ENCODE peak calls at places on chromosomes 1 and 21, in seven cellular contexts. U is activated naive CD8-positive, alpha-beta T cell treated with anti-CD3 and anti-CD28 coated beads, Interleukin-2, amount 10 ng/mL, durations not matched to agents 7 days and 5 days; Z is Jurkat, Clone E6-1; G is T-cell; W is GM06990; K is EL; F is GM23338. L is an unnamed sample.
A peak's percentile ranks its signal among the peaks of the same experiment; 100 is the strongest.

GRCh38 chr1:44237721-44238457 is 24.6 kb downstream of the DMAP1 start:
- DNase-seq in U (peak; percentile 69), Z (peak; percentile 32), G (peak; percentile 30), W (peak; percentile 62), K (peak; percentile 84), F (peak; percentile 93), L (no peak)

GRCh38 chr1:24329797-24330543 is 10.8 kb downstream of the GRHL3 start:
- DNase-seq in U (no peak), Z (no peak), G (no peak), W (no peak), K (peak; percentile 65), F (no peak), L (no peak)

GRCh38 chr1:88462481-88463261 is 221.4 kb upstream of the PKN2 start:
- DNase-seq in U (peak; percentile 30), Z (no peak), G (no peak), W (no peak), K (peak; percentile 32), F (peak; percentile 80), L (no peak)

GRCh38 chr1:31793086-31793485 is 22.7 kb downstream of the SPOCD1 start:
- DNase-seq in U (peak; percentile 26), Z (no peak), G (no peak), W (no peak), K (no peak), F (no peak), L (no peak)

GRCh38 chr1:225762002-225762441 is 15.6 kb upstream of the SRP9 start:
- DNase-seq in U (no peak), Z (no peak), G (no peak), W (no peak), K (no peak), F (no peak), L (no peak)

GRCh38 chr1:201759194-201759814 is 69.7 kb upstream of the IPO9 start:
- DNase-seq in U (no peak), Z (no peak), G (no peak), W (no peak), K (peak; percentile 53), F (no peak), L (no peak)

GRCh38 chr1:32742132-32742947 is 39.8 kb upstream of the SYNC start:
- DNase-seq in U (no peak), Z (no peak), G (no peak), W (no peak), K (no peak), F (peak; percentile 72), L (no peak)

GRCh38 chr1:101235696-101236545 is 898 bp upstream of the S1PR1 start:
- DNase-seq in U (peak; percentile 70), Z (no peak), G (peak; percentile 60), W (peak; percentile 83), K (peak; percentile 58), F (peak; percentile 63), L (peak; percentile 87)

GRCh38 chr1:24932284-24932683 is 2.2 kb upstream of the RUNX3 start:
- DNase-seq in U (peak; percentile 87), Z (no peak), G (peak; percentile 55), W (peak; percentile 76), K (peak; percentile 40), F (peak; percentile 74), L (peak; percentile 81)

GRCh38 chr1:94952539-94952938 is 25.6 kb upstream of the CNN3 start:
- DNase-seq in U (no peak), Z (no peak), G (no peak), W (no peak), K (no peak), F (no peak), L (no peak)

GRCh38 chr1:40391688-40392145 is 18.2 kb downstream of the SMAP2 start:
- DNase-seq in U (no peak), Z (no peak), G (no peak), W (no peak), K (no peak), F (no peak), L (no peak)

GRCh38 chr1:84374991-84375838 is 23.1 kb upstream of the DNASE2B start:
- DNase-seq in U (no peak), Z (no peak), G (no peak), W (no peak), K (no peak), F (no peak), L (no peak)

GRCh38 chr21:43370091-43370658 is 56.8 kb downstream of the SIK1 start:
- DNase-seq in U (no peak), Z (no peak), G (no peak), W (no peak), K (no peak), F (no peak), L (no peak)

GRCh38 chr1:212684511-212685090 is 15.0 kb downstream of the BATF3 start:
- DNase-seq in U (no peak), Z (no peak), G (no peak), W (no peak), K (no peak), F (no peak), L (peak; percentile 59)

GRCh38 chr21:19501115-19501514 is 1097.5 kb upstream of the TMPRSS15 start:
- DNase-seq in U (no peak), Z (no peak), G (no peak), W (no peak), K (no peak), F (no peak), L (no peak)

GRCh38 chr1:218371927-218372672 is 27.0 kb downstream of the TGFB2 start:
- DNase-seq in U (no peak), Z (no peak), G (no peak), W (no peak), K (no peak), F (no peak), L (no peak)

GRCh38 chr1:190084552-190084951 is 393.1 kb downstream of the BRINP3 start:
- DNase-seq in U (no peak), Z (peak; percentile 31), G (no peak), W (no peak), K (no peak), F (peak; percentile 90), L (no peak)

GRCh38 chr1:66248746-66249145 is 285.2 kb upstream of the SGIP1 start:
- DNase-seq in U (no peak), Z (no peak), G (no peak), W (no peak), K (no peak), F (no peak), L (no peak)

GRCh38 chr1:8097077-8097799 is 71.1 kb upstream of the ERRFI1 start:
- DNase-seq in U (no peak), Z (no peak), G (no peak), W (peak; percentile 76), K (peak; percentile 96), F (no peak), L (peak; percentile 59)

GRCh38 chr1:205424881-205425635 is 3.2 kb upstream of the LEMD1 start:
- DNase-seq in U (no peak), Z (no peak), G (no peak), W (no peak), K (no peak), F (no peak), L (no peak)

GRCh38 chr1:207752456-207753132 is 740 bp downstream of the CD46 start:
- DNase-seq in U (peak; percentile 46), Z (no peak), G (no peak), W (no peak), K (peak; percentile 12), F (peak; percentile 32), L (peak; percentile 64)

GRCh38 chr1:239682945-239683344 is 296.6 kb downstream of the CHRM3 start:
- DNase-seq in U (no peak), Z (no peak), G (no peak), W (no peak), K (no peak), F (no peak), L (no peak)

GRCh38 chr1:175376194-175376593 is 183.6 kb upstream of the KIAA0040 start:
- DNase-seq in U (no peak), Z (peak; percentile 23), G (no peak), W (no peak), K (no peak), F (peak; percentile 67), L (no peak)

GRCh38 chr1:214404154-214404553 is 123.2 kb downstream of the SMYD2 start:
- DNase-seq in U (no peak), Z (no peak), G (no peak), W (no peak), K (peak; percentile 71), F (no peak), L (no peak)

GRCh38 chr21:31372176-31372765 is 28.2 kb upstream of the TIAM1 start:
- DNase-seq in U (no peak), Z (no peak), G (no peak), W (no peak), K (no peak), F (no peak), L (no peak)

GRCh38 chr1:16080422-16081150 is 7.1 kb upstream of the FAM131C start:
- DNase-seq in U (no peak), Z (no peak), G (no peak), W (no peak), K (no peak), F (no peak), L (no peak)

GRCh38 chr1:208461680-208462079 is 217.5 kb upstream of the PLXNA2 start:
- DNase-seq in U (no peak), Z (no peak), G (no peak), W (no peak), K (no peak), F (peak; percentile 68), L (no peak)

GRCh38 chr21:31012133-31013089 is 25.9 kb downstream of the KRTAP19-8 start:
- DNase-seq in U (no peak), Z (no peak), G (no peak), W (peak; percentile 9), K (no peak), F (no peak), L (no peak)

GRCh38 chr1:167987174-167987573 is 50.3 kb upstream of the MPC2 start:
- DNase-seq in U (no peak), Z (no peak), G (no peak), W (no peak), K (peak; percentile 2), F (no peak), L (no peak)

GRCh38 chr21:31326478-31327247 is 17.4 kb downstream of the TIAM1 start:
- DNase-seq in U (no peak), Z (peak; percentile 96), G (peak; percentile 10), W (peak; percentile 49), K (peak; percentile 13), F (no peak), L (peak; percentile 55)

GRCh38 chr21:15149825-15150224 is 85.0 kb upstream of the NRIP1 start:
- DNase-seq in U (no peak), Z (no peak), G (no peak), W (no peak), K (no peak), F (no peak), L (no peak)

GRCh38 chr1:100400332-100400933 is 48.1 kb downstream of the CDC14A start:
- DNase-seq in U (no peak), Z (peak; percentile 93), G (peak; percentile 66), W (no peak), K (no peak), F (peak; percentile 74), L (peak; percentile 10)

GRCh38 chr1:195656780-195657179 is 951.5 kb downstream of the KCNT2 start:
- DNase-seq in U (no peak), Z (no peak), G (no peak), W (no peak), K (no peak), F (no peak), L (no peak)

GRCh38 chr1:75836528-75836927 is 39.8 kb downstream of the MSH4 start:
- DNase-seq in U (no peak), Z (no peak), G (no peak), W (no peak), K (no peak), F (no peak), L (no peak)

GRCh38 chr1:158809862-158810261 is 21.3 kb upstream of the MNDA start:
- DNase-seq in U (no peak), Z (no peak), G (no peak), W (no peak), K (no peak), F (no peak), L (no peak)

GRCh38 chr1:240178366-240178765 is 86.7 kb downstream of the FMN2 start:
- DNase-seq in U (no peak), Z (no peak), G (no peak), W (no peak), K (peak; percentile 26), F (no peak), L (no peak)

GRCh38 chr1:63454269-63454668 is 68.8 kb downstream of the ITGB3BP start:
- DNase-seq in U (no peak), Z (no peak), G (no peak), W (no peak), K (no peak), F (peak; percentile 51), L (no peak)